ENCODE peak calls at places on chromosomes 13 and 19, in six cellular contexts. A is H1, G is progenitor cell of endocrine pancreas, X is suprapubic skin, Q is A549, I is mesothelial cell of epicardium. J is an unnamed sample.

GRCh38 chr19:50537306-50537685 is 23.6 kb upstream of the ASPDH start:
- DNase-seq in A (no peak), G (no peak), X (no peak), Q (no peak), I (no peak), J (no peak)

GRCh38 chr19:3807574-3808354 is 21.6 kb upstream of the MATK start:
- DNase-seq in A (no peak), G (no peak), X (no peak), Q (no peak), I (no peak), J (no peak)

GRCh38 chr13:91144054-91144453 is 203.4 kb upstream of the MIR17HG start:
- DNase-seq in A (no peak), G (no peak), X (no peak), Q (no peak), I (no peak), J (no peak)

GRCh38 chr19:10286803-10287737 is at the start of gene ICAM4:
- DNase-seq in A (no peak), G (no peak), X (peak), Q (no peak), I (no peak), J (no peak)

GRCh38 chr19:4014541-4015491 is 7.3 kb downstream of the PIAS4 start:
- DNase-seq in A (no peak), G (no peak), X (peak), Q (no peak), I (no peak), J (no peak)

GRCh38 chr13:109251958-109252357 is 534.4 kb downstream of the IRS2 start:
- DNase-seq in A (no peak), G (no peak), X (no peak), Q (no peak), I (no peak), J (no peak)

GRCh38 chr19:17873661-17874422 is 2.1 kb downstream of the SLC5A5 start:
- DNase-seq in A (no peak), G (no peak), X (no peak), Q (peak), I (no peak), J (peak)

GRCh38 chr19:35211545-35212230 is 16.9 kb downstream of the FAM187B start:
- DNase-seq in A (no peak), G (no peak), X (peak), Q (no peak), I (no peak), J (no peak)

GRCh38 chr19:4449022-4449825 is 8.4 kb downstream of the UBXN6 start:
- DNase-seq in A (no peak), G (no peak), X (peak), Q (no peak), I (no peak), J (no peak)

GRCh38 chr13:20869540-20869939 is 33.0 kb downstream of the XPO4 start:
- DNase-seq in A (no peak), G (no peak), X (no peak), Q (no peak), I (no peak), J (no peak)

GRCh38 chr19:17515408-17516149 is 4.1 kb downstream of the PGLS start:
- DNase-seq in A (no peak), G (no peak), X (no peak), Q (no peak), I (no peak), J (no peak)

GRCh38 chr19:33809960-33810359 is 13.3 kb downstream of the KCTD15 start:
- DNase-seq in A (no peak), G (no peak), X (no peak), Q (no peak), I (no peak), J (no peak)

GRCh38 chr13:51240888-51241475 is 18.8 kb downstream of the FAM124A start:
- DNase-seq in A (no peak), G (no peak), X (no peak), Q (no peak), I (no peak), J (no peak)

GRCh38 chr13:48902421-48902820 is 73.3 kb upstream of the FNDC3A start:
- DNase-seq in A (peak), G (no peak), X (no peak), Q (no peak), I (no peak), J (peak)

GRCh38 chr19:18153555-18154134 is 682 bp downstream of the PIK3R2 start:
- DNase-seq in A (no peak), G (no peak), X (peak), Q (no peak), I (no peak), J (no peak)

GRCh38 chr13:44331446-44331845 is 42.2 kb upstream of the SERP2 start:
- DNase-seq in A (no peak), G (no peak), X (no peak), Q (no peak), I (no peak), J (no peak)

GRCh38 chr13:23645851-23646250 is 75.6 kb downstream of the TNFRSF19 start:
- DNase-seq in A (no peak), G (no peak), X (no peak), Q (no peak), I (no peak), J (no peak)

GRCh38 chr13:32530841-32531253 is 7.7 kb downstream of the N4BP2L2 start:
- DNase-seq in A (no peak), G (no peak), X (no peak), Q (no peak), I (no peak), J (no peak)

GRCh38 chr13:26599885-26600284 is 42.4 kb downstream of the WASF3 start:
- DNase-seq in A (no peak), G (no peak), X (no peak), Q (no peak), I (no peak), J (no peak)

GRCh38 chr19:12783226-12783848 is 7.9 kb upstream of the JUNB start:
- DNase-seq in A (no peak), G (no peak), X (no peak), Q (no peak), I (no peak), J (peak)

GRCh38 chr13:95787356-95788099 is 110.6 kb downstream of the DNAJC3 start:
- DNase-seq in A (no peak), G (no peak), X (no peak), Q (no peak), I (no peak), J (no peak)

GRCh38 chr13:30486230-30487074 is 20.7 kb upstream of the HMGB1 start:
- DNase-seq in A (no peak), G (no peak), X (no peak), Q (no peak), I (no peak), J (peak)

GRCh38 chr19:6970478-6970877 is 50.8 kb downstream of the MBD3L2B start:
- DNase-seq in A (no peak), G (no peak), X (no peak), Q (no peak), I (no peak), J (no peak)

GRCh38 chr13:30142502-30143211 is 164.7 kb downstream of the KATNAL1 start:
- DNase-seq in A (no peak), G (no peak), X (peak), Q (peak), I (no peak), J (peak)

GRCh38 chr19:45125975-45126493 is 33.1 kb downstream of the PPP1R37 start:
- DNase-seq in A (peak), G (peak), X (no peak), Q (peak), I (peak), J (peak)

GRCh38 chr19:38656171-38656981 is 8.9 kb downstream of the ACTN4 start:
- DNase-seq in A (no peak), G (no peak), X (no peak), Q (no peak), I (no peak), J (no peak)

GRCh38 chr19:35296644-35297514 is 4.9 kb downstream of the MAG start:
- DNase-seq in A (no peak), G (no peak), X (no peak), Q (no peak), I (no peak), J (no peak)

GRCh38 chr19:12788025-12788681 is 3.1 kb upstream of the JUNB start:
- DNase-seq in A (no peak), G (no peak), X (no peak), Q (no peak), I (no peak), J (no peak)

GRCh38 chr19:42634409-42635232 is 39.9 kb upstream of the CEACAM8 start:
- DNase-seq in A (no peak), G (no peak), X (no peak), Q (peak), I (no peak), J (peak)
- TF ChIP-seq CTCF in A (peak), G (no peak), X (no peak), Q (peak), I (no peak), J (peak)

DNA sequence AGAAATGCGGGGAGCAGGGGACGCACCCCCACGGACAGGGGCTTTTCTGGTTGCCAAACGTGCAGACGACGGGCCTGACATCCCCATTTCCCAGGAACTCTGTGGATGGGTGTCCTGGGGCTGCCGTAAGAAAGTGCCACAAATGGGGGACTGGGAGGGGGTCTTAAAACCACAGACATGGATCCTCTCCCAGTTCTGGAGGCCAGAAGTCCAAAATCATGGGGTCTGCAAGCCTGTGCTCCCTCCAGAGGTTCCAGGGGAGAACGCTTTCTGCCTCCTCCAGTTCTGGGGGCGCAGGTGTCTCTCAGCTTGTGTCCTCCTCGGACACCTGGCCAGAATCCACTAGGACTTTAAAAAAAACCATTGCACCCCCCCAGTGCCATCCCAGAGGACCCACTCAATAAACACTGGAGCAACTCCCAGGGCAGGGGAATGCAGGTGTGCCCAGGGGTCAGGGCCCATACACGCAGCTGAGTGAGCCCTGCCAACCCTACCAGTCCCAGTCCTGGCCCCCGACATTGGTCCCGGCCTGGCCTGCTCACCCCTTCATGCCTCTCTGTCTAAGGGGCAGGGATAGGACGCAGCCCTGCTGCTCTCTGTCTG is 103.9 kb downstream of the GADD45B start:
- DNase-seq in A (no peak), G (no peak), X (peak), Q (no peak), I (no peak), J (no peak)
- TF ChIP-seq CTCF in A (no peak), G (peak), X (no peak), Q (no peak), I (peak), J (peak)

GRCh38 chr19:29769997-29770396 is 41.8 kb upstream of the CCNE1 start:
- DNase-seq in A (no peak), G (no peak), X (no peak), Q (no peak), I (no peak), J (no peak)
- TF ChIP-seq CTCF in A (no peak), G (no peak), X (no peak), Q (no peak), I (no peak), J (no peak)

DNA sequence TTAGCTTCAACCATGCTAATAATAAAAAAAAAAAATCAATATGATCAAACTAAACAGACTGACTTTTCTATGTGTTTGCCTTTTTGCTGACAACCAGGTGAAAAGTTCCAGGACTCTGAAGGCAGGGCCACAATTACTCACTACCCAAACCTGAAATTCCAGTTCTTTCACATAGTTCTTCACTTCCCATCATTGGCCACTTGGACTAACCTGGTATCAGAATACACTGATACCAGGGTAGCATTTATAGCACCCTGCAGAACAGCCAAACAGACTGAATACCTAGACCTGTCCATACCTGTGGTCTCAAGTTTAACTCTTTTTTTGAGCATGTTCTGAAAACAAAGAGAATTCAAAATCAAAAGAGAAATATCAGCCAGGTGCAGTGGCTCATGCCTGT is 25.1 kb downstream of the ELF1 start:
- DNase-seq in A (no peak), G (no peak), X (no peak), Q (no peak), I (no peak), J (peak)
- TF ChIP-seq CTCF in A (no peak), G (peak), X (peak), Q (no peak), I (no peak), J (no peak)

GRCh38 chr19:55603581-55604292 is 1.7 kb upstream of the ZNF865 start:
- DNase-seq in A (no peak), G (no peak), X (no peak), Q (no peak), I (no peak), J (no peak)

GRCh38 chr19:55606471-55606787 is 982 bp downstream of the ZNF865 start:
- DNase-seq in A (no peak), G (no peak), X (no peak), Q (no peak), I (no peak), J (no peak)

GRCh38 chr19:55606817-55607216 is 1.4 kb downstream of the ZNF865 start:
- DNase-seq in A (no peak), G (no peak), X (no peak), Q (no peak), I (no peak), J (no peak)

GRCh38 chr19:55605207-55605636 is 225 bp upstream of the ZNF865 start:
- DNase-seq in A (peak), G (peak), X (peak), Q (peak), I (peak), J (peak)

DNA sequence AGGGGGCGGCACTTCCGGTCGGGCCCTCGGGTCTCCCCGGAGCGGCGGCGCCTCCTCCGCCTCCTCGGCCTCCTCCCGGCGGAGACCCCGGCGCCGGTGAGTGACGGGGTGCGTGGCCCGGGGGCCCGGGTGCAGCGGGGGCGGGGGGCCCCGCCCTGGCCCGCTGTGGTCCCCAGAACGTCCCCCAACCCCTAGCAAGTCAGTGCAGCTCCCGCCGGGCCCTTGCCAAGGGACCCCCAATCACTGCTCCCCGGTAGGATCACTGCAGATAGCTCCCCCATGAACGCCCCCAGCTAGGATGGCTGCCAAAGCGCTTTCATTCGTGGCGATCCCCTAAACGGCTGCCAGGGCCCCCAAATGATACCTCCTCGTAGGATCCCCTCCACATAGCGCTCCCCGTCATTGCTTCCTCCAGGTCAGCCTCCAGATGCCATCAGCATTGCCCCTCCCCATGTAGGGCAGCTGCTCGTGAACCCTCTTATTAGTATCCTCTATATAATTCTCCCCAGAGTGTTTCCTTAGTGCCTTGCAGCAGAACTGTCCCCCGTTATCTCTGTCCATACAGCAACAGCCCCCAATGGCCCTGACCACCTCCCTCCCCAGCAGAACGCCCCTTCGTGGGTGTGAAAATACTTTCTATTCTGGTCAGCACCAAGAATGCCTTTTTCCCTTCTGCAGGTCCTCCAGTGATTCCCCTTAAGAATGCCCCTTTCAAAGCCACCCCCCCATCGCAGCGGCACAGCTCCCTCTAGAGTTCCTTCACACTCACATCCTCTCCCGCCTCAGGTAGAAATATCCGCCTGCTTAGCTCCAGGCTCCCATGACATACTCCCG is at the start of gene ZNF865:
- DNase-seq in A (no peak), G (no peak), X (peak), Q (peak), I (peak), J (peak)
- TF ChIP-seq CTCF in A (peak), G (peak), X (peak), Q (peak), I (no peak), J (peak)

J was measured in RWPE1.